ENCODE peak calls at places on chromosome 2, in ten cellular contexts. G is neural crest cell, J is Panc1, W is thyroid gland, M is WTC11, P is HFF-Myc, C is lower lobe of right lung, H is body of pancreas, L is cardiac fibroblast, N is thoracic aorta. X is an unnamed sample.

GRCh38 chr2:239669181-239669898 is 268.5 kb upstream of the HDAC4 start:
- DNase-seq in G (no peak), J (no peak), W (no peak), M (no peak), P (no peak), C (no peak), H (no peak), L (no peak), N (no peak), X (no peak)

GRCh38 chr2:147560810-147561521 is 283.9 kb upstream of the ACVR2A start:
- DNase-seq in G (no peak), J (no peak), W (no peak), M (no peak), P (no peak), C (no peak), H (no peak), L (no peak), N (no peak), X (no peak)

GRCh38 chr2:235462415-235462790 is 31.4 kb upstream of the AGAP1 start:
- DNase-seq in G (no peak), J (no peak), W (no peak), M (no peak), P (no peak), C (no peak), H (no peak), L (no peak), N (no peak), X (no peak)

GRCh38 chr2:44348385-44348784 is 12.9 kb downstream of the PREPL start:
- DNase-seq in G (no peak), J (no peak), W (no peak), M (no peak), P (no peak), C (no peak), H (no peak), L (peak), N (no peak), X (no peak)

GRCh38 chr2:241146286-241146685 is 3.0 kb downstream of the PASK start:
- DNase-seq in G (no peak), J (no peak), W (no peak), M (no peak), P (no peak), C (no peak), H (no peak), L (no peak), N (no peak), X (no peak)

GRCh38 chr2:225497175-225497574 is 97.7 kb downstream of the NYAP2 start:
- DNase-seq in G (no peak), J (no peak), W (no peak), M (no peak), P (no peak), C (no peak), H (no peak), L (no peak), N (no peak), X (no peak)

GRCh38 chr2:238567067-238567855 is 140.5 kb downstream of the ASB1 start:
- DNase-seq in G (no peak), J (no peak), W (no peak), M (no peak), P (no peak), C (peak), H (no peak), L (no peak), N (no peak), X (peak)

GRCh38 chr2:70553334-70553583 is 367 bp downstream of the TGFA start:
- DNase-seq in G (no peak), J (no peak), W (peak), M (peak), P (no peak), C (no peak), H (peak), L (no peak), N (no peak), X (peak)

GRCh38 chr2:241901018-241901380 is 31.5 kb downstream of the RTP5 start:
- DNase-seq in G (no peak), J (no peak), W (no peak), M (no peak), P (no peak), C (peak), H (no peak), L (no peak), N (no peak), X (no peak)

GRCh38 chr2:164948540-164948939 is 6.8 kb downstream of the SLC38A11 start:
- DNase-seq in G (no peak), J (no peak), W (no peak), M (no peak), P (no peak), C (no peak), H (no peak), L (no peak), N (no peak), X (no peak)

GRCh38 chr2:10193276-10193675 is 70.7 kb downstream of the RRM2 start:
- DNase-seq in G (no peak), J (no peak), W (no peak), M (no peak), P (no peak), C (no peak), H (no peak), L (no peak), N (no peak), X (no peak)

GRCh38 chr2:215931256-215931903 is 82.0 kb downstream of the MREG start:
- DNase-seq in G (peak), J (peak), W (peak), M (peak), P (peak), C (no peak), H (peak), L (peak), N (peak), X (peak)

GRCh38 chr2:88139804-88140203 is 11.9 kb upstream of the FABP1 start:
- DNase-seq in G (no peak), J (no peak), W (no peak), M (no peak), P (no peak), C (no peak), H (no peak), L (no peak), N (no peak), X (no peak)

GRCh38 chr2:30030361-30030760 is 109.0 kb upstream of the ALK start:
- DNase-seq in G (no peak), J (no peak), W (peak), M (no peak), P (no peak), C (no peak), H (no peak), L (no peak), N (no peak), X (no peak)

GRCh38 chr2:174771631-174772491 is 7.6 kb upstream of the CHRNA1 start:
- DNase-seq in G (peak), J (peak), W (peak), M (peak), P (no peak), C (peak), H (peak), L (peak), N (peak), X (peak)
- TF ChIP-seq CTCF in G (peak), J (peak), W (peak), M (peak), P (peak), C (peak), H (peak), L (peak), N (peak), X (peak)

DNA sequence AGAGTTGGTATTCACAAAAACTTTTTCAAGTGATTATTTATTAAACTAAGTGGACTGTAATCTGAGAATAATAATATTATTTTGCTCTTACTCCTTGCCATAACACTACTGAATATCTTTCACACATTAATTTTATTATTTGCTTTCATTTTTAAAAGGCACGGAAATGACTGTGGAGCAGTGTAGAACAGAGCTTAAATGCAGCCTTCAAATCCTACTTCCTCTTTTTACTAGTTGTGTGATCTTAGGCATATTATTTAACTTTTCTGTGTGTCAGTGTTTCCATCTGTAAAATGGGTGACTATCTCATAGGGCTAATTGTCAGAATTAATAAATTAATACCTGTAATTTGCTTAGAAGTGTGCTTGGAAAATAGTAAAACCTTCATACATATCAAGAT is 55.5 kb upstream of the SLC8A1 start:
- DNase-seq in G (no peak), J (no peak), W (no peak), M (no peak), P (no peak), C (no peak), H (no peak), L (no peak), N (no peak), X (peak)
- TF ChIP-seq CTCF in G (no peak), J (no peak), W (no peak), M (no peak), P (no peak), C (no peak), H (no peak), L (no peak), N (no peak), X (no peak)

DNA sequence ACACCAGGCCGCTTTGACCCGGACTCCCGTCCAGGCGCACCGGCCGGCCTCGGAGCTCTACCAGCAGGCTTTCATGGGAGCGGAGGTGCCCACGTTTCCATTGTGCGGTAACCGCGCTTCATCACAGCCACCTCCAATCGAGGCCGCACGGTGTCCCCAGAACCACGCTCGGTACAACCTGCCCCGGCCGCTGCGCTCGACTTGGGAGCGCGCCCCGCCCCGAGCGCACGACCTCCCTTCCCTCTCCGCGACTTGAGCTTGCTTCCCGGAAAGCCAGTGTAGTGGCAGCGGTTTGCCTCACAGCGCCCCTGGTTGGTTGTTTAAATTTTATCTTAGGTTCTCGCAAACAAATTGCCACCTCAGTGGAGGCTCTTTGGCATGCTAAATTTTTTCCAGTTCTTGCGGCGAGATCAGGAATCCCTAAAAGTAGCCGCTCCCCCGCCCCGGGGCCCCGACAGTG is 329 bp upstream of the CYP1B1 start:
- DNase-seq in G (peak), J (no peak), W (peak), M (peak), P (peak), C (peak), H (peak), L (peak), N (no peak), X (peak)
- TF ChIP-seq CTCF in G (peak), J (no peak), W (peak), M (no peak), P (no peak), C (no peak), H (no peak), L (peak), N (peak), X (peak)

GRCh38 chr2:132911726-132912724 is 242.0 kb upstream of the LYPD1 start:
- DNase-seq in G (no peak), J (no peak), W (no peak), M (peak), P (no peak), C (no peak), H (no peak), L (peak), N (no peak), X (no peak)
- TF ChIP-seq CTCF in G (peak), J (no peak), W (no peak), M (no peak), P (no peak), C (no peak), H (no peak), L (no peak), N (no peak), X (no peak)

GRCh38 chr2:190490502-190490901 is 44.0 kb downstream of the NEMP2 start:
- DNase-seq in G (no peak), J (no peak), W (no peak), M (no peak), P (no peak), C (no peak), H (no peak), L (no peak), N (no peak), X (no peak)

GRCh38 chr2:190489475-190489874 is 45.0 kb downstream of the NEMP2 start:
- DNase-seq in G (no peak), J (no peak), W (no peak), M (no peak), P (no peak), C (no peak), H (no peak), L (no peak), N (no peak), X (no peak)

GRCh38 chr2:190482441-190482840 is 52.1 kb downstream of the NEMP2 start:
- DNase-seq in G (no peak), J (no peak), W (no peak), M (no peak), P (no peak), C (no peak), H (no peak), L (no peak), N (no peak), X (no peak)

GRCh38 chr2:190488516-190489220 is 45.9 kb downstream of the NEMP2 start:
- DNase-seq in G (no peak), J (no peak), W (no peak), M (no peak), P (no peak), C (no peak), H (no peak), L (no peak), N (no peak), X (no peak)

GRCh38 chr2:190486037-190486623 is 48.4 kb downstream of the NEMP2 start:
- DNase-seq in G (no peak), J (no peak), W (no peak), M (no peak), P (no peak), C (no peak), H (no peak), L (peak), N (no peak), X (no peak)
- TF ChIP-seq CTCF in G (no peak), J (no peak), W (no peak), M (no peak), P (no peak), C (no peak), H (no peak), L (no peak), N (no peak), X (no peak)

DNA sequence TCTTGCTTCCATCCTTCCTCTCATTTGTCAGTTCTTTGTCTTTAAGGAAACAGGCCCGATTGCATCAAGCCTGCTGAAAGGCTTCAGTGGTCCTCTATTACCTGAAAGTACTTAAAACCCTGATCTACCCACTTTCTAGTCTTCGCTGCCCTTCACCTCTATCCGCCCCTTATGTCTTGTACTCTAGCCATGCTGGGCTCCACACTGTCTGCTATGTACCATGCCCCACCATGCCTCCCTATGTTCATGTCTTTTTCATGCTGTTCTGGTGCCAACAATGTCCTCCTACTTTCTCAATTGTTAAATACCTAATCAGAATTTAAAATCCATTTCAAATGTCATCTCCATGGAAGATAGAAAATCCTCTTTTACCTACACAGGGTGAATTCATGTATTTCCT is 28.2 kb downstream of the CRYGD start:
- DNase-seq in G (no peak), J (no peak), W (no peak), M (no peak), P (no peak), C (no peak), H (no peak), L (no peak), N (no peak), X (no peak)
- TF ChIP-seq CTCF in G (no peak), J (no peak), W (no peak), M (no peak), P (no peak), C (no peak), H (no peak), L (no peak), N (no peak), X (no peak)

X was measured in GM13976.